ENCODE peak calls at places on chromosome 14, in ten cellular contexts. M, I, U, K, V, Z, O, L, D and A are unnamed samples.

GRCh38 chr14:100605706-100606686 is 18.8 kb upstream of the BEGAIN start:
- DNase-seq in M (no peak), I (no peak), U (no peak), K (no peak), V (no peak), Z (no peak), O (no peak), L (no peak), D (no peak), A (no peak)

GRCh38 chr14:99249389-99249788 is 22.6 kb downstream of the BCL11B start:
- DNase-seq in M (no peak), I (no peak), U (no peak), K (no peak), V (no peak), Z (no peak), O (no peak), L (no peak), D (no peak), A (no peak)

GRCh38 chr14:79708991-79709390 is 502.3 kb downstream of the DIO2 start:
- DNase-seq in M (no peak), I (no peak), U (no peak), K (no peak), V (no peak), Z (no peak), O (no peak), L (no peak), D (no peak), A (no peak)

GRCh38 chr14:58072288-58073071 is 79.5 kb downstream of the ARMH4 start:
- DNase-seq in M (peak; percentile 5), I (peak; percentile 63), U (peak; percentile 88), K (peak; percentile 13), V (peak; percentile 69), Z (peak; percentile 47), O (peak; percentile 67), L (peak; percentile 53), D (peak; percentile 2), A (peak; percentile 74)

GRCh38 chr14:91369628-91370445 is 47.8 kb downstream of the CCDC88C start:
- DNase-seq in M (no peak), I (no peak), U (peak; percentile 81), K (peak; percentile 48), V (no peak), Z (no peak), O (no peak), L (no peak), D (no peak), A (no peak)

GRCh38 chr14:68191567-68192321 is 372.2 kb downstream of the RAD51B start:
- DNase-seq in M (no peak), I (no peak), U (peak; percentile 40), K (no peak), V (no peak), Z (peak; percentile 45), O (no peak), L (no peak), D (no peak), A (no peak)

GRCh38 chr14:73661872-73662271 is 17.1 kb downstream of the DNAL1 start:
- DNase-seq in M (no peak), I (no peak), U (no peak), K (no peak), V (no peak), Z (no peak), O (no peak), L (no peak), D (no peak), A (no peak)

GRCh38 chr14:52042371-52043037 is 26.4 kb downstream of the NID2 start:
- DNase-seq in M (no peak), I (no peak), U (no peak), K (no peak), V (no peak), Z (no peak), O (no peak), L (no peak), D (no peak), A (no peak)

GRCh38 chr14:103552011-103552797 is 10.3 kb downstream of the BAG5 start:
- DNase-seq in M (no peak), I (peak; percentile 79), U (no peak), K (peak; percentile 80), V (no peak), Z (no peak), O (no peak), L (no peak), D (no peak), A (peak; percentile 76)

GRCh38 chr14:60561845-60562746 is 53.1 kb downstream of the SIX6 start:
- DNase-seq in M (no peak), I (peak; percentile 61), U (peak; percentile 87), K (peak; percentile 57), V (peak; percentile 54), Z (peak; percentile 20), O (peak; percentile 58), L (peak; percentile 13), D (no peak), A (peak; percentile 80)

GRCh38 chr14:105503918-105504692 is 13.1 kb downstream of the TEDC1 start:
- DNase-seq in M (no peak), I (no peak), U (no peak), K (no peak), V (no peak), Z (no peak), O (no peak), L (no peak), D (no peak), A (no peak)

GRCh38 chr14:75628816-75629215 is 31.9 kb downstream of the ERG28 start:
- DNase-seq in M (no peak), I (no peak), U (no peak), K (no peak), V (no peak), Z (no peak), O (no peak), L (no peak), D (no peak), A (no peak)

GRCh38 chr14:30333934-30334333 is 225.0 kb upstream of the G2E3 start:
- DNase-seq in M (no peak), I (no peak), U (no peak), K (no peak), V (no peak), Z (no peak), O (no peak), L (no peak), D (no peak), A (no peak)

GRCh38 chr14:35296505-35296904 is 4.3 kb downstream of the PSMA6 start:
- DNase-seq in M (no peak), I (no peak), U (no peak), K (no peak), V (no peak), Z (no peak), O (no peak), L (no peak), D (no peak), A (no peak)

GRCh38 chr14:95349241-95349640 is 29.5 kb upstream of the CLMN start:
- DNase-seq in M (no peak), I (no peak), U (no peak), K (no peak), V (no peak), Z (no peak), O (no peak), L (no peak), D (no peak), A (no peak)

GRCh38 chr14:91352101-91352500 is 65.5 kb downstream of the CCDC88C start:
- DNase-seq in M (no peak), I (no peak), U (peak; percentile 48), K (no peak), V (peak; percentile 41), Z (no peak), O (no peak), L (no peak), D (no peak), A (peak; percentile 49)

GRCh38 chr14:61925043-61925442 is 162.8 kb downstream of the SNAPC1 start:
- DNase-seq in M (no peak), I (no peak), U (peak; percentile 77), K (no peak), V (no peak), Z (no peak), O (peak; percentile 17), L (no peak), D (no peak), A (no peak)

GRCh38 chr14:104771374-104771773 is 18.4 kb downstream of the SIVA1 start:
- DNase-seq in M (no peak), I (no peak), U (no peak), K (no peak), V (no peak), Z (no peak), O (no peak), L (no peak), D (no peak), A (no peak)

GRCh38 chr14:70658899-70659298 is 17.2 kb downstream of the TTC9 start:
- DNase-seq in M (no peak), I (no peak), U (no peak), K (no peak), V (no peak), Z (no peak), O (no peak), L (no peak), D (no peak), A (no peak)

GRCh38 chr14:55386037-55386798 is 25.4 kb downstream of the ATG14 start:
- DNase-seq in M (no peak), I (no peak), U (no peak), K (no peak), V (no peak), Z (no peak), O (no peak), L (no peak), D (no peak), A (no peak)